ENCODE peak calls at places on chromosomes 1 and 21, in seven cellular contexts. One of them, this sample, is unnamed.
A peak's percentile ranks its signal among the peaks of the same experiment; 100 is the strongest.

GRCh38 chr1:153852170-153852569 is 70.6 kb downstream of the GATAD2B start:
- DNase-seq in upper lobe of right lung: no peak
- DNase-seq in GM23248: no peak
- DNase-seq in lung: no peak
- DNase-seq in stomach: no peak
- DNase-seq in mucosa of descending colon: no peak
- DNase-seq in T-helper 17 cell: no peak
- DNase-seq in this sample: no peak

GRCh38 chr1:51284487-51284954 is 45.8 kb downstream of the TTC39A start:
- DNase-seq in upper lobe of right lung: no peak
- DNase-seq in GM23248: no peak
- DNase-seq in lung: peak; percentile 56
- DNase-seq in stomach: peak; percentile 83
- DNase-seq in mucosa of descending colon: peak; percentile 73
- DNase-seq in T-helper 17 cell: no peak
- DNase-seq in this sample: no peak

GRCh38 chr1:147721711-147722110 is 38.7 kb downstream of the GJA5 start:
- DNase-seq in upper lobe of right lung: no peak
- DNase-seq in GM23248: peak; percentile 45
- DNase-seq in lung: no peak
- DNase-seq in stomach: no peak
- DNase-seq in mucosa of descending colon: no peak
- DNase-seq in T-helper 17 cell: no peak
- DNase-seq in this sample: no peak

GRCh38 chr1:97145321-97145956 is 423.9 kb downstream of the PTBP2 start:
- DNase-seq in upper lobe of right lung: no peak
- DNase-seq in GM23248: peak; percentile 68
- DNase-seq in lung: no peak
- DNase-seq in stomach: no peak
- DNase-seq in mucosa of descending colon: no peak
- DNase-seq in T-helper 17 cell: no peak
- DNase-seq in this sample: no peak

GRCh38 chr1:53878492-53879105 is 11.0 kb downstream of the YIPF1 start:
- DNase-seq in upper lobe of right lung: no peak
- DNase-seq in GM23248: peak; percentile 74
- DNase-seq in lung: no peak
- DNase-seq in stomach: no peak
- DNase-seq in mucosa of descending colon: no peak
- DNase-seq in T-helper 17 cell: no peak
- DNase-seq in this sample: no peak

GRCh38 chr21:35754583-35754982 is 305.7 kb downstream of the SETD4 start:
- DNase-seq in upper lobe of right lung: no peak
- DNase-seq in GM23248: no peak
- DNase-seq in lung: no peak
- DNase-seq in stomach: no peak
- DNase-seq in mucosa of descending colon: no peak
- DNase-seq in T-helper 17 cell: no peak
- DNase-seq in this sample: no peak

GRCh38 chr1:198212675-198213074 is 55.9 kb downstream of the NEK7 start:
- DNase-seq in upper lobe of right lung: no peak
- DNase-seq in GM23248: peak; percentile 91
- DNase-seq in lung: no peak
- DNase-seq in stomach: no peak
- DNase-seq in mucosa of descending colon: no peak
- DNase-seq in T-helper 17 cell: no peak
- DNase-seq in this sample: no peak

GRCh38 chr1:200838676-200839445 is 33.9 kb upstream of the GPR25 start:
- DNase-seq in upper lobe of right lung: no peak
- DNase-seq in GM23248: peak; percentile 72
- DNase-seq in lung: no peak
- DNase-seq in stomach: no peak
- DNase-seq in mucosa of descending colon: no peak
- DNase-seq in T-helper 17 cell: no peak
- DNase-seq in this sample: no peak

GRCh38 chr1:59898927-59899326 is 27.6 kb downstream of the CYP2J2 start:
- DNase-seq in upper lobe of right lung: no peak
- DNase-seq in GM23248: peak; percentile 4
- DNase-seq in lung: no peak
- DNase-seq in stomach: no peak
- DNase-seq in mucosa of descending colon: no peak
- DNase-seq in T-helper 17 cell: no peak
- DNase-seq in this sample: no peak

GRCh38 chr1:22349302-22350043 is 102.2 kb upstream of the ZBTB40 start:
- DNase-seq in upper lobe of right lung: no peak
- DNase-seq in GM23248: no peak
- DNase-seq in lung: no peak
- DNase-seq in stomach: no peak
- DNase-seq in mucosa of descending colon: no peak
- DNase-seq in T-helper 17 cell: no peak
- DNase-seq in this sample: no peak

GRCh38 chr1:19436716-19437476 is 48.4 kb downstream of the CAPZB start:
- DNase-seq in upper lobe of right lung: peak; percentile 72
- DNase-seq in GM23248: peak; percentile 66
- DNase-seq in lung: peak; percentile 71
- DNase-seq in stomach: peak; percentile 83
- DNase-seq in mucosa of descending colon: peak; percentile 85
- DNase-seq in T-helper 17 cell: no peak
- DNase-seq in this sample: no peak

GRCh38 chr1:155504207-155504606 is 58.4 kb downstream of the ASH1L start:
- DNase-seq in upper lobe of right lung: no peak
- DNase-seq in GM23248: peak; percentile 53
- DNase-seq in lung: no peak
- DNase-seq in stomach: no peak
- DNase-seq in mucosa of descending colon: peak; percentile 40
- DNase-seq in T-helper 17 cell: no peak
- DNase-seq in this sample: no peak

GRCh38 chr1:112359961-112360767 is 35.9 kb upstream of the CTTNBP2NL start:
- DNase-seq in upper lobe of right lung: peak; percentile 78
- DNase-seq in GM23248: peak; percentile 81
- DNase-seq in lung: peak; percentile 78
- DNase-seq in stomach: peak; percentile 41
- DNase-seq in mucosa of descending colon: peak; percentile 64
- DNase-seq in T-helper 17 cell: no peak
- DNase-seq in this sample: no peak

GRCh38 chr1:233719626-233720334 is 105.9 kb downstream of the KCNK1 start:
- DNase-seq in upper lobe of right lung: no peak
- DNase-seq in GM23248: no peak
- DNase-seq in lung: no peak
- DNase-seq in stomach: no peak
- DNase-seq in mucosa of descending colon: no peak
- DNase-seq in T-helper 17 cell: no peak
- DNase-seq in this sample: no peak

GRCh38 chr1:233710031-233710430 is 96.1 kb downstream of the KCNK1 start:
- DNase-seq in upper lobe of right lung: no peak
- DNase-seq in GM23248: no peak
- DNase-seq in lung: no peak
- DNase-seq in stomach: no peak
- DNase-seq in mucosa of descending colon: no peak
- DNase-seq in T-helper 17 cell: no peak
- DNase-seq in this sample: no peak

GRCh38 chr1:233710507-233710906 is 96.6 kb downstream of the KCNK1 start:
- DNase-seq in upper lobe of right lung: no peak
- DNase-seq in GM23248: no peak
- DNase-seq in lung: no peak
- DNase-seq in stomach: no peak
- DNase-seq in mucosa of descending colon: no peak
- DNase-seq in T-helper 17 cell: no peak
- DNase-seq in this sample: no peak

GRCh38 chr1:233718057-233718456 is 104.2 kb downstream of the KCNK1 start:
- DNase-seq in upper lobe of right lung: no peak
- DNase-seq in GM23248: no peak
- DNase-seq in lung: no peak
- DNase-seq in stomach: no peak
- DNase-seq in mucosa of descending colon: no peak
- DNase-seq in T-helper 17 cell: no peak
- DNase-seq in this sample: no peak

DNA sequence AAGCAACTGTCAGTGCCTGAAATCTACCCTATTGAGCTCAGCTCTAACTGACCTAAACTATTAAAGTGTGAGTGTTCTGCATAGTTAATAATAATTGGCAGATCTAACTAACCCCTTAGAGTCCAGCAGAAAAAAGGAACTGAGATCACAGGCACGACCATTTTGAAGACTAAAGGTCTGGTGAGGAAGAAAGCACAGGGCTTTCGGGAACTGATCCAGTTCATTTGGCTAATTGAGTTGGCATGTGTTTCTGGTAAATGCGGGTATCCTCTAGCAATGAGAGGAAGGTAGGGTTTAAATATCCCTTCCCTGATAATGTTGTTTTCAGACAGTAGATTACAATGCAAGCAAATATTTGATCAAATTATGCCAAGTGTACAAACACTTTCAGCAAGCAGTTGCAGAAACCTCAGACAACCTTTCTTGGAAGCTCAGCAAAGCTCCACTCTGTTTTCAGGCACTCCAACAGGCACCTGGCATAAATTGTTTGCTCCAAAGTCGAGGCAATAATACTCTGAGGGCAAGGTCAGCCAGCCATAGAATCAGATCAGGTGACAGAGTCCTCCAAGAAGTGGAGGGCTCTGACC is 100.8 kb downstream of the KCNK1 start:
- DNase-seq in upper lobe of right lung: no peak
- DNase-seq in GM23248: no peak
- DNase-seq in lung: no peak
- DNase-seq in stomach: peak; percentile 60
- DNase-seq in mucosa of descending colon: peak; percentile 9
- DNase-seq in T-helper 17 cell: no peak
- DNase-seq in this sample: no peak
- H3K9me3 ChIP-seq in upper lobe of right lung: no peaks in the 10 kb centered on the region
- H3K9me3 ChIP-seq in GM23248: no peaks in the 10 kb centered on the region
- H3K9me3 ChIP-seq in lung: no peaks in the 10 kb centered on the region
- H3K9me3 ChIP-seq in stomach: no peaks in the 10 kb centered on the region
- H3K9me3 ChIP-seq in mucosa of descending colon: no peaks in the 10 kb centered on the region
- H3K9me3 ChIP-seq in T-helper 17 cell: no peaks in the 10 kb centered on the region
- H3K9me3 ChIP-seq in this sample: peaks cover 4% of the 10 kb centered on the region

DNA sequence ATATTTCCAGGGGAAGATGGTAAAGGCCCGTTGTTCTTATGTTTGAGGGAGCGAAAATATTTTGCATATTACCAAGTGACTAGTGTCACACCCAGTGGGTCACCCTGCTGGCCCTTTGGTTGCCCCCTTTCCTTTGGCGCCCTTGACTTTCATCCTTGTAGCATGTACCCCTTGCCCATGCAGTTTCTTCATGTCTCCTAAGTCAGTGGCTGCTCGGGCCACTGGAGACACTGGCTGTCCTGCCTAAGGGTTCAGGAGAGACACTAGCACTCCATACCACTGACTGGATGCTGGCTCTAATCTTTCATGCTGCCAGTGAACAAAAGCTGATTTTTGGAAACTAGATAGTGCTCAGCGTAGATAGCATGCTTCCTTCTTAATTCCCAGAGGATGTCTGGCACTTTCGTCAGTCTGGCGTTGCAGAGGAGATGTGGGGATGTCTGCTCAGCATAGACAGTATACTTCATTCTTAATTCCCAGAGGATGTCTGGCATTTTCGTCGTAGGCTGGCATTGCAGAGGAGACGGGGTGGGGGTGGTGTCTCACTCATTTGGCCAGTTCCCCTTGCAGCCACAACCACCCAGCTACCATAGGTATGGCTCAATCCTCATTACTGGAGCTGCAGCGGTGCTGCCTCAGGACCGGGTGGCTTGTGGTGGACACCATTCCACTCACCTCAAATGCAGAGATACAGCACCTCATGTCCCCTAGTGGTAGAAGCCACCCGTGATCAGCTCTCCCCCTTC is 770.9 kb upstream of the TPTE start:
- DNase-seq in upper lobe of right lung: no peak
- DNase-seq in GM23248: no peak
- DNase-seq in lung: peak; percentile 29
- DNase-seq in stomach: no peak
- DNase-seq in mucosa of descending colon: no peak
- DNase-seq in T-helper 17 cell: no peak
- DNase-seq in this sample: no peak
- H3K9me3 ChIP-seq in upper lobe of right lung: no peaks in the 10 kb centered on the region
- H3K9me3 ChIP-seq in GM23248: peaks cover 5% of the 10 kb centered on the region
- H3K9me3 ChIP-seq in lung: no peaks in the 10 kb centered on the region
- H3K9me3 ChIP-seq in stomach: peaks cover 43% of the 10 kb centered on the region
- H3K9me3 ChIP-seq in mucosa of descending colon: peaks cover 89% of the 10 kb centered on the region
- H3K9me3 ChIP-seq in T-helper 17 cell: no peaks in the 10 kb centered on the region
- H3K9me3 ChIP-seq in this sample: no peaks in the 10 kb centered on the region

DNA sequence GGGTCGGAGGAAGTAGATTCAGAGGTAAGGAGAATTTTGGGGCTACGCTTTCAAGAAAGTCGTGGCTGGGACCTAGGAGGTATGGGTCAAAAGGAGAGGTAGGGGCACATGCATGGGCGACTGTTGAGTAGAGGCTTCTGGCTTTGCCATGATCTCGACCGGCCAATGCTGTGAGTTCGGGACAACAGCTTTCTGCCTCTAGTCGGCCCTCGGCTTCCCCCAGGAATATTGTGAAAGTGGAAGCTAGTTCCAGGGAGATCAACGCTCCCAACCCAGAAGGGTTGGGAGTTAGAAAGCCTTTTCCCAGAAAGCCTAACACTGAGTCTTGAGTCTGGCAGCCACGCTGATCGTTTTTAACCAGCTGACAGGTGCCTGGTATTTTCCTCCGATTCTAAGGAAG is 69.0 kb downstream of the ZNF678 start:
- DNase-seq in upper lobe of right lung: no peak
- DNase-seq in GM23248: no peak
- DNase-seq in lung: no peak
- DNase-seq in stomach: no peak
- DNase-seq in mucosa of descending colon: no peak
- DNase-seq in T-helper 17 cell: no peak
- DNase-seq in this sample: no peak
- H3K9me3 ChIP-seq in upper lobe of right lung: peaks cover 37% of the 10 kb centered on the region
- H3K9me3 ChIP-seq in GM23248: no peaks in the 10 kb centered on the region
- H3K9me3 ChIP-seq in lung: no peaks in the 10 kb centered on the region
- H3K9me3 ChIP-seq in stomach: peaks cover 100% of the 10 kb centered on the region
- H3K9me3 ChIP-seq in mucosa of descending colon: peaks cover 98% of the 10 kb centered on the region
- H3K9me3 ChIP-seq in T-helper 17 cell: peaks cover 12% of the 10 kb centered on the region
- H3K9me3 ChIP-seq in this sample: no peaks in the 10 kb centered on the region

GRCh38 chr21:46585191-46585953 is 19.5 kb downstream of the S100B start:
- DNase-seq in upper lobe of right lung: no peak
- DNase-seq in GM23248: no peak
- DNase-seq in lung: no peak
- DNase-seq in stomach: no peak
- DNase-seq in mucosa of descending colon: peak; percentile 18
- DNase-seq in T-helper 17 cell: no peak
- DNase-seq in this sample: no peak
- H3K9me3 ChIP-seq in upper lobe of right lung: no peaks in the 10 kb centered on the region
- H3K9me3 ChIP-seq in GM23248: no peaks in the 10 kb centered on the region
- H3K9me3 ChIP-seq in lung: no peaks in the 10 kb centered on the region
- H3K9me3 ChIP-seq in stomach: peaks cover 57% of the 10 kb centered on the region
- H3K9me3 ChIP-seq in mucosa of descending colon: peaks cover 70% of the 10 kb centered on the region
- H3K9me3 ChIP-seq in T-helper 17 cell: no peaks in the 10 kb centered on the region
- H3K9me3 ChIP-seq in this sample: peaks cover 16% of the 10 kb centered on the region

DNA sequence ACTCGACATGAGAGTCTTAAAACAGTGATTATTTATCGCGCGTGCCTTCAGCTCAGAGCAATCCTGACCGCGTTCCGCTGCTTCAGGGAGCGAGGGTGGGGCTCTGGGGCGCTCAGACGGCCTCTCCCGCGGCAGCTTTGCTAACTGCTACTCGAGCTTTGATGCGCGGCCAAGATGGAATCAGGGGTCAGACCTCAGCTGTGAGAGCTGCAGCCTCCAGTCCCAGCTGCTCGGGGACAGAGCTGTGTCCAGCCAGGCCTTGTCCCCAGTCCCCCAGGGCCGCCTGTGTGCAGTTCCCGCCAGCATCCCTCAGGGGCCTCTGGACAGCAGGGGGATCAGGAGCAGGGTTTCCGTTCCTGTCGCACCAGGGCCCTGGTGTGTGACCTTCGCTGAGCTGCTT is 104.6 kb upstream of the TTC34 start:
- DNase-seq in upper lobe of right lung: no peak
- DNase-seq in GM23248: no peak
- DNase-seq in lung: no peak
- DNase-seq in stomach: no peak
- DNase-seq in mucosa of descending colon: no peak
- DNase-seq in T-helper 17 cell: no peak
- DNase-seq in this sample: no peak
- H3K9me3 ChIP-seq in upper lobe of right lung: no peaks in the 10 kb centered on the region
- H3K9me3 ChIP-seq in GM23248: no peaks in the 10 kb centered on the region
- H3K9me3 ChIP-seq in lung: no peaks in the 10 kb centered on the region
- H3K9me3 ChIP-seq in stomach: no peaks in the 10 kb centered on the region
- H3K9me3 ChIP-seq in mucosa of descending colon: no peaks in the 10 kb centered on the region
- H3K9me3 ChIP-seq in T-helper 17 cell: no peaks in the 10 kb centered on the region
- H3K9me3 ChIP-seq in this sample: no peaks in the 10 kb centered on the region

GRCh38 chr1:192589813-192590212 is 14.2 kb downstream of the RGS1 start:
- DNase-seq in upper lobe of right lung: no peak
- DNase-seq in GM23248: peak; percentile 37
- DNase-seq in lung: no peak
- DNase-seq in stomach: no peak
- DNase-seq in mucosa of descending colon: no peak
- DNase-seq in T-helper 17 cell: no peak
- DNase-seq in this sample: no peak
- H3K9me3 ChIP-seq in upper lobe of right lung: no peaks in the 10 kb centered on the region
- H3K9me3 ChIP-seq in GM23248: no peaks in the 10 kb centered on the region
- H3K9me3 ChIP-seq in lung: no peaks in the 10 kb centered on the region
- H3K9me3 ChIP-seq in stomach: no peaks in the 10 kb centered on the region
- H3K9me3 ChIP-seq in mucosa of descending colon: no peaks in the 10 kb centered on the region
- H3K9me3 ChIP-seq in T-helper 17 cell: no peaks in the 10 kb centered on the region
- H3K9me3 ChIP-seq in this sample: no peaks in the 10 kb centered on the region

This sample was measured in esophagus squamous epithelium.